ENCODE peak calls at places on chromosomes 12 and 14, in four cellular contexts. Y, I, O and Z are unnamed samples.

GRCh38 chr12:26374934-26375333 is 179.6 kb downstream of the SSPN start:
- DNase-seq in Y (no peak), I (no peak), O (no peak), Z (peak)

GRCh38 chr14:93082576-93083001 is 33.1 kb downstream of the ITPK1 start:
- DNase-seq in Y (no peak), I (no peak), O (no peak), Z (no peak)

GRCh38 chr14:74408870-74409269 is 17.1 kb downstream of the SYNDIG1L start:
- DNase-seq in Y (no peak), I (no peak), O (no peak), Z (no peak)

GRCh38 chr14:103550451-103551337 is 11.8 kb downstream of the BAG5 start:
- DNase-seq in Y (no peak), I (no peak), O (no peak), Z (no peak)

GRCh38 chr12:23722655-23723054 is 226.8 kb downstream of the SOX5 start:
- DNase-seq in Y (no peak), I (no peak), O (no peak), Z (no peak)

GRCh38 chr12:56282030-56282429 is 15.3 kb downstream of the COQ10A start:
- DNase-seq in Y (no peak), I (no peak), O (no peak), Z (no peak)

GRCh38 chr12:55899035-55899434 is 28.7 kb downstream of the PYM1 start:
- DNase-seq in Y (no peak), I (peak), O (no peak), Z (peak)

GRCh38 chr12:25189656-25190055 is 5.3 kb downstream of the DNAI7 start:
- DNase-seq in Y (no peak), I (no peak), O (no peak), Z (peak)

GRCh38 chr12:9364224-9365176 is 156.3 kb upstream of the PZP start:
- DNase-seq in Y (peak), I (peak), O (no peak), Z (peak)

GRCh38 chr12:26195641-26196423 is 459 bp downstream of the SSPN start:
- DNase-seq in Y (peak), I (peak), O (peak), Z (peak)

GRCh38 chr14:55097894-55098560 is 31.0 kb upstream of the LGALS3 start:
- DNase-seq in Y (no peak), I (no peak), O (no peak), Z (no peak)

GRCh38 chr14:91873476-91874265 is 6.3 kb upstream of the TC2N start:
- DNase-seq in Y (no peak), I (no peak), O (no peak), Z (peak)

GRCh38 chr12:132393245-132393795 is 63.9 kb upstream of the GALNT9 start:
- DNase-seq in Y (no peak), I (no peak), O (no peak), Z (no peak)

GRCh38 chr12:116592116-116592637 is 33.0 kb downstream of the MAP1LC3B2 start:
- DNase-seq in Y (no peak), I (no peak), O (no peak), Z (no peak)

GRCh38 chr12:2387051-2387834 is 334.5 kb downstream of the CACNA1C start:
- DNase-seq in Y (peak), I (no peak), O (no peak), Z (peak)

GRCh38 chr14:31022386-31022785 is 3.1 kb upstream of the AP4S1 start:
- DNase-seq in Y (no peak), I (no peak), O (no peak), Z (no peak)

GRCh38 chr12:120960657-120961056 is 17.7 kb upstream of the HNF1A start:
- DNase-seq in Y (no peak), I (no peak), O (no peak), Z (no peak)

GRCh38 chr12:57890191-57891120 is 43.9 kb upstream of the CTDSP2 start:
- DNase-seq in Y (no peak), I (no peak), O (no peak), Z (peak)

GRCh38 chr12:968561-968960 is 19.1 kb upstream of the RAD52 start:
- DNase-seq in Y (no peak), I (no peak), O (no peak), Z (no peak)

GRCh38 chr12:132600048-132601032 is 10.0 kb downstream of the LRCOL1 start:
- DNase-seq in Y (peak), I (peak), O (peak), Z (peak)

GRCh38 chr12:124259168-124260066 is 35.5 kb upstream of the RFLNA start:
- DNase-seq in Y (no peak), I (peak), O (peak), Z (no peak)

GRCh38 chr12:59005195-59005961 is 85.1 kb upstream of the LRIG3 start:
- DNase-seq in Y (no peak), I (peak), O (no peak), Z (peak)

GRCh38 chr12:105100998-105101397 is 6.5 kb upstream of the WASHC4 start:
- DNase-seq in Y (no peak), I (peak), O (no peak), Z (peak)

GRCh38 chr12:30753761-30754382 is 879 bp downstream of the CAPRIN2 start:
- DNase-seq in Y (no peak), I (peak), O (peak), Z (peak)

GRCh38 chr14:50038398-50039119 is 77.8 kb downstream of the VCPKMT start:
- DNase-seq in Y (no peak), I (peak), O (peak), Z (peak)

GRCh38 chr12:102169922-102170698 is 27.5 kb downstream of the PMCH start:
- DNase-seq in Y (no peak), I (peak), O (peak), Z (peak)

GRCh38 chr14:68760771-68761170 is 32.1 kb downstream of the ZFP36L1 start:
- DNase-seq in Y (no peak), I (peak), O (no peak), Z (peak)

GRCh38 chr12:52604859-52605258 is 3.6 kb upstream of the KRT72 start:
- DNase-seq in Y (peak), I (no peak), O (no peak), Z (no peak)

GRCh38 chr14:43407721-43408120 is 1099.4 kb downstream of the FSCB start:
- DNase-seq in Y (no peak), I (no peak), O (no peak), Z (no peak)

GRCh38 chr14:72904840-72905561 is 11.1 kb upstream of the DPF3 start:
- DNase-seq in Y (peak), I (peak), O (peak), Z (peak)

GRCh38 chr12:108332791-108333382 is 6.2 kb downstream of the CMKLR1 start:
- DNase-seq in Y (no peak), I (no peak), O (peak), Z (no peak)

GRCh38 chr12:67833602-67834001 is 155.6 kb upstream of the IFNG-AS1 start:
- DNase-seq in Y (no peak), I (no peak), O (no peak), Z (no peak)

GRCh38 chr12:42468341-42468821 is 121.2 kb downstream of the PRICKLE1 start:
- DNase-seq in Y (no peak), I (no peak), O (no peak), Z (no peak)

GRCh38 chr12:118840399-118840798 is 140.9 kb upstream of the SRRM4 start:
- DNase-seq in Y (no peak), I (no peak), O (no peak), Z (no peak)

GRCh38 chr14:102914474-102915291 is 7.8 kb upstream of the AMN start:
- DNase-seq in Y (no peak), I (no peak), O (no peak), Z (no peak)

GRCh38 chr14:55850803-55851202 is 267.4 kb upstream of the PELI2 start:
- DNase-seq in Y (no peak), I (peak), O (no peak), Z (peak)

GRCh38 chr12:32032205-32032810 is 73.1 kb downstream of the RESF1 start:
- DNase-seq in Y (no peak), I (peak), O (no peak), Z (peak)

DNA sequence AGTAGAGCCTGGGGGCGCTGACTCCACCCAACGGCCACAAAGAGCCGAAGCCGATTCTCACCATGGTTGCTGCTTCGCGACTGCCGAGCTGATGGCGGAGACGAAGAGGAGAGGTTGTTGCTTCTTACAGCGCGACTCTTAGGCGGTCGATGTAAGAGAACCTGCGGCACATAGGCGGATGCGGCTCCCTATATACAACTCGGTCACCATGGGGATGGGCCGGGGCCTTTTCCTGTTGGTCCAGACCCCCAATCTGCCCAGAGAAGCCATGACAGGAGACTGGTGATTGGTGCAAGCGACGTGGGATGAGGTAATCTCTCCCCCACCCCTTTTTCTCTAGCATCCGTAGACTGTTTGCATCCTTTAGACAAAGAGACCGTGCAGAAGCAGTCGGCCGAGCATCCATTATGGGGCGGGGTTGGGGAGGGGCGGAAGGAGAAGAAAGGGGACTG is at the start of gene TUBA1A:
- DNase-seq in Y (peak), I (peak), O (peak), Z (peak)
- H4K91ac ChIP-seq in Y (no peak), I (peak), O (peak), Z (peak)

GRCh38 chr12:111160350-111161142 is 208.3 kb downstream of the PHETA1 start:
- DNase-seq in Y (no peak), I (no peak), O (no peak), Z (no peak)
- H4K91ac ChIP-seq in Y (no peak), I (no peak), O (no peak), Z (no peak)

GRCh38 chr12:49901026-49901425 is 2.7 kb downstream of the FAIM2 start:
- DNase-seq in Y (no peak), I (no peak), O (no peak), Z (no peak)

GRCh38 chr12:49903351-49903699 is 375 bp downstream of the FAIM2 start:
- DNase-seq in Y (no peak), I (no peak), O (no peak), Z (no peak)

GRCh38 chr12:49901986-49902385 is 1.7 kb downstream of the FAIM2 start:
- DNase-seq in Y (no peak), I (no peak), O (no peak), Z (no peak)

GRCh38 chr12:49903700-49904423 is at the start of gene FAIM2:
- DNase-seq in Y (peak), I (peak), O (no peak), Z (peak)

GRCh38 chr12:49902399-49903350 is 1.0 kb downstream of the FAIM2 start:
- DNase-seq in Y (peak), I (no peak), O (no peak), Z (no peak)
- H4K91ac ChIP-seq in Y (no peak), I (no peak), O (no peak), Z (no peak)

GRCh38 chr14:88998027-88998426 is 173.6 kb downstream of the TTC8 start:
- DNase-seq in Y (no peak), I (no peak), O (no peak), Z (no peak)

GRCh38 chr14:89004195-89004594 is 179.7 kb downstream of the TTC8 start:
- DNase-seq in Y (no peak), I (peak), O (peak), Z (peak)

GRCh38 chr14:88999137-88999536 is 174.7 kb downstream of the TTC8 start:
- DNase-seq in Y (no peak), I (no peak), O (no peak), Z (no peak)

GRCh38 chr14:88995437-88996198 is 171.2 kb downstream of the TTC8 start:
- DNase-seq in Y (no peak), I (peak), O (peak), Z (peak)

GRCh38 chr14:89000007-89000942 is 175.8 kb downstream of the TTC8 start:
- DNase-seq in Y (peak), I (peak), O (peak), Z (peak)
- H4K91ac ChIP-seq in Y (no peak), I (peak), O (no peak), Z (peak)

GRCh38 chr12:112418596-112419268 is at the start of gene PTPN11:
- DNase-seq in Y (peak), I (peak), O (peak), Z (peak)
- H4K91ac ChIP-seq in Y (no peak), I (peak), O (peak), Z (peak)

GRCh38 chr14:75578786-75579781 is 664 bp downstream of the FLVCR2 start:
- DNase-seq in Y (no peak), I (peak), O (peak), Z (peak)
- H4K91ac ChIP-seq in Y (no peak), I (peak), O (peak), Z (no peak)